ENCODE peak calls at places on chromosome 6, in eight cellular contexts. U, L, M, H, N, T, G and E are unnamed samples.

GRCh38 chr6:125102901-125103300 is 50.7 kb upstream of the TPD52L1 start:
- DNase-seq in G (peak; percentile 82), N (no peak), H (no peak), T (no peak), U (peak; percentile 74), M (peak; percentile 94), L (no peak), E (peak; percentile 66)

GRCh38 chr6:152635949-152636674 is 1.1 kb downstream of the SYNE1 start:
- DNase-seq in U (no peak), N (peak; percentile 66), G (peak; percentile 79), T (peak; percentile 48), H (peak; percentile 59), L (no peak), M (peak; percentile 51), E (no peak)

GRCh38 chr6:136338486-136338885 is 48.8 kb upstream of the BCLAF1 start:
- DNase-seq in H (no peak), L (no peak), U (no peak), N (peak; percentile 46), T (no peak), G (no peak), M (no peak), E (no peak)

GRCh38 chr6:43143235-43144124 is 27.6 kb upstream of the SRF start:
- DNase-seq in G (peak; percentile 96), N (peak; percentile 95), H (peak; percentile 96), M (peak; percentile 91), T (peak; percentile 96), L (peak; percentile 97), U (peak; percentile 91), E (peak; percentile 79)

GRCh38 chr6:169806718-169807117 is 55.3 kb downstream of the ERMARD start:
- DNase-seq in H (no peak), N (no peak), U (no peak), G (no peak), L (no peak), M (no peak), T (no peak), E (no peak)

GRCh38 chr6:30450908-30451818 is 38.1 kb upstream of the HLA-E start:
- DNase-seq in H (no peak), L (no peak), U (no peak), N (peak; percentile 79), M (peak; percentile 58), T (peak; percentile 49), G (peak; percentile 73), E (peak; percentile 70)

GRCh38 chr6:52595796-52596130 is 18.9 kb upstream of the TRAM2 start:
- DNase-seq in N (peak; percentile 16), G (no peak), M (no peak), H (no peak), T (no peak), L (no peak), U (no peak), E (no peak)

GRCh38 chr6:26217714-26218075 is 130.5 kb downstream of the HFE start:
- DNase-seq in G (peak; percentile 9), U (peak; percentile 59), H (no peak), N (peak; percentile 70), L (no peak), T (peak; percentile 61), M (no peak), E (peak; percentile 39)

GRCh38 chr6:73290435-73290834 is 27.4 kb upstream of the KHDC1 start:
- DNase-seq in H (no peak), N (no peak), U (peak; percentile 36), M (peak; percentile 58), T (no peak), G (peak; percentile 56), L (no peak), E (peak; percentile 25)

GRCh38 chr6:155154158-155154830 is 109.5 kb upstream of the CLDN20 start:
- DNase-seq in N (no peak), U (peak; percentile 88), T (no peak), G (peak; percentile 93), H (no peak), L (peak; percentile 56), M (peak; percentile 96), E (peak; percentile 80)

DNA sequence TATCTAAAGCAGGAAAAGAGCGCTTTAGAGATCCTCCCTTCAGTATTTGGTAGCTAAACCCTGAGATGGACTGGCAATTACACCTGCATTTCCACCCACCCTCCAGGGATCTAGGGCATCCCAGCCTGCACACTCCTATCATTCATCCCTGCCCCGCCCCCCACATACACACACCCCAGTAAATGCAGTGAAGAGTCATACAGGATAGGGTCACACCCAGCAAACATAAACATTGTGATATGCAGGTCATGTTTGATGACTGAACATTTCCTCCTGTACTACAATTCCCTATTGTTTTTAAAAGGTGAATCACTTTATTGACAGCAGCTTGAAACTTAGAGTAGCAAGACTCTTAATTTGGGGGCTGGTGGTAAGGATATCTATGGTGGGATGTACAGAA is 112.9 kb downstream of the FOXO3 start:
- DNase-seq in M (peak; percentile 29), T (no peak), H (no peak), G (peak; percentile 46), N (no peak), L (no peak), U (peak; percentile 78), E (peak; percentile 83)
- H4K20me1 ChIP-seq in M (peaks cover 77% of the 10 kb centered on the region), T (no peaks in the 10 kb centered on the region), H (no peaks in the 10 kb centered on the region), G (peaks cover 8% of the 10 kb centered on the region), N (peaks cover 7% of the 10 kb centered on the region), L (peaks cover 24% of the 10 kb centered on the region), U (no peaks in the 10 kb centered on the region), E (no peaks in the 10 kb centered on the region)

DNA sequence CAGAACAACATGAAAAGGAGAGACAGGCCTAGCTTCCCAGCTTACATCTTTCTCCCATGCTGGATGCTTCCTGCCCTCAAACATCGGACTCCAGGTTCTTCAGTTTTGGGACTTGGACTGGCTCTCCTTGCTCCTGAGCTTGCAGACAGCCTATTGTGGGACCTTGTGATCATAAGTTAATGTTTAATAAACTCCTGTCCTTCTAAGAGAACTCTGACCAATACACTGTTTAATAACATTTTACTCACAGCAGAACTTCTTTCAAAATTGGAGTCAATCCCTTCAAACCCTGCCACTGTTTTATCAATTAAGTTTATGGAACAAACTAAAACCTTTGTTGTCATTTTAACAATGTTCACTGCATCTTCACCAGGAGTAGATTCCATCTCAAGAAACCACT is 111.4 kb downstream of the PREP start:
- DNase-seq in G (no peak), T (no peak), M (no peak), N (no peak), U (no peak), L (no peak), H (no peak), E (no peak)
- H4K20me1 ChIP-seq in G (no peaks in the 10 kb centered on the region), T (no peaks in the 10 kb centered on the region), M (no peaks in the 10 kb centered on the region), N (no peaks in the 10 kb centered on the region), U (no peaks in the 10 kb centered on the region), L (no peaks in the 10 kb centered on the region), H (no peaks in the 10 kb centered on the region), E (no peaks in the 10 kb centered on the region)

GRCh38 chr6:134196568-134197301 is 121.2 kb downstream of the SGK1 start:
- DNase-seq in G (no peak), M (no peak), L (no peak), H (no peak), T (no peak), U (peak; percentile 56), N (no peak), E (no peak)
- H4K20me1 ChIP-seq in G (no peaks in the 10 kb centered on the region), M (no peaks in the 10 kb centered on the region), L (no peaks in the 10 kb centered on the region), H (no peaks in the 10 kb centered on the region), T (no peaks in the 10 kb centered on the region), U (no peaks in the 10 kb centered on the region), N (no peaks in the 10 kb centered on the region), E (no peaks in the 10 kb centered on the region)

DNA sequence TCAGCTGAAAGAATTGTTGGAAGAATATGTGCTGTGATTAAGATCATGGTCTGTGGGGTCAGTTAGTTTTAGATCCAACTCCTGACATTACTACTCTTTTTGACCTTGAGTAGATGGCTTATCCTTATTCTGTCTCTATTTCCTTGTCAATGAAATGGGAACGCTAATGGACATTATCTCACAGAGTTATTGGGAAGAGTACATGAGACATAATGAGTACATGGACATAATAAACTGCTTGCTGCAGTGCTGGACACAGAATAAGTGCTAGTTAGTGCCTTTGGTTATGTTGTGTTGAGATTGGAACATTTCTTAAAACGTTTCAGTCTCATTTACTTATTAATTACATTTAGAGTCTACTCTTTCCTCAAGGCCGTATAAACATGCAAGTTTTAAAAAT is 42.6 kb downstream of the MAPK14 start:
- DNase-seq in N (no peak), T (no peak), M (no peak), U (no peak), G (no peak), L (no peak), H (no peak), E (no peak)
- H4K20me1 ChIP-seq in N (peaks cover 10% of the 10 kb centered on the region), T (no peaks in the 10 kb centered on the region), M (peaks cover 59% of the 10 kb centered on the region), U (peaks cover 15% of the 10 kb centered on the region), G (peaks cover 17% of the 10 kb centered on the region), L (peaks cover 20% of the 10 kb centered on the region), H (no peaks in the 10 kb centered on the region), E (no peaks in the 10 kb centered on the region)

GRCh38 chr6:99026135-99026534 is 78.4 kb upstream of the FBXL4 start:
- DNase-seq in M (no peak), N (peak; percentile 52), L (no peak), G (no peak), U (no peak), H (no peak), T (no peak), E (peak; percentile 80)
- H4K20me1 ChIP-seq in M (no peaks in the 10 kb centered on the region), N (no peaks in the 10 kb centered on the region), L (no peaks in the 10 kb centered on the region), G (no peaks in the 10 kb centered on the region), U (no peaks in the 10 kb centered on the region), H (no peaks in the 10 kb centered on the region), T (no peaks in the 10 kb centered on the region), E (no peaks in the 10 kb centered on the region)

GRCh38 chr6:112114577-112115223 is 27.3 kb downstream of the FAM229B start:
- DNase-seq in G (no peak), U (no peak), L (no peak), N (no peak), M (no peak), T (no peak), H (no peak), E (no peak)

GRCh38 chr6:112116215-112116614 is 28.8 kb downstream of the FAM229B start:
- DNase-seq in N (peak; percentile 30), T (no peak), U (no peak), L (no peak), G (no peak), M (no peak), H (no peak), E (no peak)

GRCh38 chr6:112113918-112114317 is 26.5 kb downstream of the FAM229B start:
- DNase-seq in L (no peak), G (no peak), H (no peak), N (no peak), U (no peak), M (no peak), T (no peak), E (no peak)

GRCh38 chr6:112117554-112117953 is 30.2 kb downstream of the FAM229B start:
- DNase-seq in G (peak; percentile 71), U (peak; percentile 71), N (no peak), T (no peak), L (peak; percentile 9), H (no peak), M (peak; percentile 62), E (peak; percentile 37)

DNA sequence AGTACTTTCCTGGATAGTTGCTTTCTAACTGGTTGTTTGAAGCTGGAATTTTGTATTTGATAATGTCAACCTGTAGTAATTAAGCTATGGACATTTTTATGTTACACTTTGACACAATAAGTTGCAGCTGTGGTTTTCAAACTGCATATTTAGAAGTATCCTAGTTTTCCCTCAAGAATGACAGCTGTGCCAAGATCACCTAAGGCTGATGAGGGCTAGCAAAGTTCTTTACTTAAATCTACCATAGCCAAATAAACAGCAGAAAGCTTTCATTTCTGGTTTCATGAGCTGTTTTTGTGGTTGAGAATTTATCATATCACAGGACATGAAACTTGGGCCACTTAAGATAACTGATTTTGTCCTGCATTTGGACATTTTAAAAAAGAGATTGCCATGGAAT is 30.6 kb downstream of the FAM229B start:
- DNase-seq in N (no peak), L (no peak), U (no peak), M (peak; percentile 5), T (no peak), G (no peak), H (no peak), E (no peak)
- H4K20me1 ChIP-seq in N (no peaks in the 10 kb centered on the region), L (no peaks in the 10 kb centered on the region), U (no peaks in the 10 kb centered on the region), M (no peaks in the 10 kb centered on the region), T (no peaks in the 10 kb centered on the region), G (no peaks in the 10 kb centered on the region), H (no peaks in the 10 kb centered on the region), E (no peaks in the 10 kb centered on the region)